ENCODE peak calls at places on chromosome 21, in ten cellular contexts. G, I, S, U, T, D, A, B, F and R are unnamed samples.
A peak's percentile ranks its signal among the peaks of the same experiment; 100 is the strongest.

GRCh38 chr21:38272215-38272614 is 15.4 kb downstream of the KCNJ15 start:
- DNase-seq in G (no peak), I (no peak), S (no peak), U (no peak), T (no peak), D (no peak), A (peak; percentile 86), B (no peak), F (no peak), R (no peak)

GRCh38 chr21:31235671-31236450 is 108.2 kb downstream of the TIAM1 start:
- DNase-seq in G (no peak), I (no peak), S (no peak), U (no peak), T (peak; percentile 18), D (no peak), A (peak; percentile 86), B (no peak), F (peak; percentile 57), R (peak; percentile 67)

GRCh38 chr21:28871388-28872015 is 121.2 kb downstream of the LTN1 start:
- DNase-seq in G (no peak), I (no peak), S (no peak), U (no peak), T (no peak), D (no peak), A (peak; percentile 45), B (no peak), F (no peak), R (no peak)

GRCh38 chr21:45887121-45887611 is 94.4 kb upstream of the COL6A1 start:
- DNase-seq in G (no peak), I (no peak), S (no peak), U (peak; percentile 51), T (peak; percentile 76), D (no peak), A (no peak), B (peak; percentile 25), F (no peak), R (peak; percentile 13)

GRCh38 chr21:29979043-29979442 is 39.2 kb upstream of the GRIK1 start:
- DNase-seq in G (no peak), I (no peak), S (no peak), U (no peak), T (no peak), D (no peak), A (no peak), B (no peak), F (no peak), R (no peak)

GRCh38 chr21:34886554-34887385 is 162.3 kb downstream of the RUNX1 start:
- DNase-seq in G (peak; percentile 51), I (peak; percentile 66), S (no peak), U (peak; percentile 27), T (peak; percentile 33), D (no peak), A (peak; percentile 33), B (no peak), F (no peak), R (no peak)

GRCh38 chr21:46116846-46117585 is 19.1 kb downstream of the COL6A2 start:
- DNase-seq in G (no peak), I (no peak), S (no peak), U (peak; percentile 10), T (peak; percentile 58), D (no peak), A (no peak), B (no peak), F (no peak), R (no peak)

GRCh38 chr21:43684424-43684823 is 25.1 kb downstream of the RRP1B start:
- DNase-seq in G (peak; percentile 27), I (no peak), S (no peak), U (no peak), T (no peak), D (no peak), A (no peak), B (no peak), F (no peak), R (no peak)

GRCh38 chr21:42787613-42788012 is 91.7 kb downstream of the WDR4 start:
- DNase-seq in G (no peak), I (no peak), S (no peak), U (no peak), T (no peak), D (no peak), A (no peak), B (no peak), F (no peak), R (no peak)

GRCh38 chr21:46078322-46078981 is 19.5 kb upstream of the COL6A2 start:
- DNase-seq in G (no peak), I (no peak), S (no peak), U (no peak), T (peak; percentile 75), D (no peak), A (no peak), B (no peak), F (no peak), R (no peak)

GRCh38 chr21:26179501-26179900 is 8.9 kb upstream of the APP start:
- DNase-seq in G (no peak), I (no peak), S (no peak), U (no peak), T (peak; percentile 65), D (no peak), A (no peak), B (no peak), F (no peak), R (no peak)

GRCh38 chr21:36388835-36389234 is 3.6 kb downstream of the CHAF1B start:
- DNase-seq in G (peak; percentile 5), I (no peak), S (no peak), U (no peak), T (peak; percentile 51), D (no peak), A (peak; percentile 64), B (no peak), F (no peak), R (no peak)

GRCh38 chr21:33261635-33262034 is 4.5 kb upstream of the IL10RB start:
- DNase-seq in G (no peak), I (peak; percentile 92), S (peak; percentile 35), U (no peak), T (peak; percentile 78), D (no peak), A (peak; percentile 53), B (no peak), F (peak; percentile 66), R (no peak)

GRCh38 chr21:31537872-31538576 is 121.5 kb upstream of the SOD1 start:
- DNase-seq in G (no peak), I (peak; percentile 19), S (no peak), U (no peak), T (no peak), D (no peak), A (no peak), B (no peak), F (no peak), R (no peak)

GRCh38 chr21:41957991-41958766 is 4.4 kb upstream of the C2CD2 start:
- DNase-seq in G (peak; percentile 59), I (no peak), S (peak; percentile 79), U (peak; percentile 75), T (peak; percentile 90), D (no peak), A (peak; percentile 97), B (no peak), F (peak; percentile 95), R (no peak)

GRCh38 chr21:45524756-45525152 is 17.5 kb downstream of the SLC19A1 start:
- DNase-seq in G (no peak), I (no peak), S (no peak), U (no peak), T (no peak), D (no peak), A (no peak), B (no peak), F (no peak), R (no peak)

GRCh38 chr21:38714998-38715397 is 90.7 kb upstream of the ETS2 start:
- DNase-seq in G (no peak), I (no peak), S (no peak), U (no peak), T (peak; percentile 17), D (no peak), A (no peak), B (no peak), F (no peak), R (no peak)

GRCh38 chr21:45863267-45863666 is 118.3 kb upstream of the COL6A1 start:
- DNase-seq in G (no peak), I (no peak), S (no peak), U (no peak), T (no peak), D (no peak), A (no peak), B (no peak), F (no peak), R (no peak)

GRCh38 chr21:41360072-41360821 is 1.6 kb upstream of the MX2 start:
- DNase-seq in G (no peak), I (no peak), S (no peak), U (peak; percentile 33), T (peak; percentile 82), D (no peak), A (no peak), B (no peak), F (no peak), R (no peak)

GRCh38 chr21:39348040-39348354 is 891 bp downstream of the HMGN1 start:
- DNase-seq in G (no peak), I (no peak), S (no peak), U (no peak), T (no peak), D (no peak), A (no peak), B (no peak), F (no peak), R (no peak)

GRCh38 chr21:44758141-44758561 is 43.5 kb downstream of the UBE2G2 start:
- DNase-seq in G (no peak), I (no peak), S (no peak), U (no peak), T (no peak), D (no peak), A (no peak), B (no peak), F (no peak), R (no peak)

GRCh38 chr21:42191064-42191463 is 27.9 kb upstream of the ABCG1 start:
- DNase-seq in G (no peak), I (no peak), S (no peak), U (no peak), T (no peak), D (no peak), A (no peak), B (no peak), F (no peak), R (no peak)

GRCh38 chr21:42716074-42716473 is 62.7 kb downstream of the PDE9A start:
- DNase-seq in G (no peak), I (no peak), S (no peak), U (no peak), T (no peak), D (no peak), A (no peak), B (no peak), F (no peak), R (no peak)

GRCh38 chr21:36698160-36699025 is 522 bp upstream of the SIM2 start:
- DNase-seq in G (no peak), I (no peak), S (no peak), U (no peak), T (peak; percentile 38), D (no peak), A (peak; percentile 68), B (no peak), F (no peak), R (no peak)

GRCh38 chr21:42651515-42652401 is 1.7 kb upstream of the PDE9A start:
- DNase-seq in G (no peak), I (peak; percentile 68), S (no peak), U (peak; percentile 17), T (no peak), D (no peak), A (no peak), B (no peak), F (no peak), R (no peak)

GRCh38 chr21:44579833-44580144 is 615 bp downstream of the KRTAP10-5 start:
- DNase-seq in G (no peak), I (no peak), S (no peak), U (no peak), T (no peak), D (no peak), A (no peak), B (no peak), F (no peak), R (no peak)

GRCh38 chr21:42097860-42098259 is 26.7 kb downstream of the UMODL1 start:
- DNase-seq in G (peak; percentile 97), I (peak; percentile 91), S (peak; percentile 94), U (no peak), T (peak; percentile 97), D (no peak), A (peak; percentile 97), B (no peak), F (peak; percentile 98), R (peak; percentile 95)

GRCh38 chr21:41460578-41461527 is 34.8 kb downstream of the MX1 start:
- DNase-seq in G (peak; percentile 86), I (peak; percentile 68), S (no peak), U (peak; percentile 64), T (peak; percentile 80), D (no peak), A (peak; percentile 73), B (no peak), F (peak; percentile 68), R (peak; percentile 54)